ENCODE peak calls at places on chromosomes 5 and 9, in seven cellular contexts. M, I, O, E, W, L and C are unnamed samples.

GRCh38 chr5:82538339-82539034 is 260.3 kb upstream of the RPS23 start:
- DNase-seq in W (no peak), O (no peak), I (no peak), L (no peak), M (no peak), E (no peak), C (no peak)

GRCh38 chr9:76246680-76247079 is 147.5 kb downstream of the RFK start:
- DNase-seq in O (no peak), L (no peak), W (no peak), E (no peak), M (no peak), I (no peak), C (no peak)

GRCh38 chr5:111016801-111017200 is 54.7 kb upstream of the TSLP start:
- DNase-seq in L (no peak), W (no peak), O (no peak), M (no peak), E (no peak), I (no peak), C (no peak)

GRCh38 chr5:168790037-168790635 is 211.0 kb upstream of the PANK3 start:
- DNase-seq in E (no peak), O (no peak), I (no peak), W (no peak), M (no peak), L (no peak), C (no peak)

GRCh38 chr5:180553530-180553929 is 37.8 kb downstream of the SCGB3A1 start:
- DNase-seq in W (no peak), I (no peak), O (no peak), M (no peak), L (no peak), E (no peak), C (no peak)

GRCh38 chr9:125008599-125008998 is 67.7 kb upstream of the GOLGA1 start:
- DNase-seq in L (no peak), E (no peak), O (no peak), I (no peak), W (no peak), M (no peak), C (no peak)

GRCh38 chr5:134878403-134878802 is 4.2 kb downstream of the TXNDC15 start:
- DNase-seq in M (peak), I (no peak), L (no peak), E (no peak), O (no peak), W (no peak), C (no peak)

GRCh38 chr5:128446-128845 is 36.5 kb downstream of the PLEKHG4B start:
- DNase-seq in E (no peak), L (no peak), M (no peak), O (no peak), W (no peak), I (no peak), C (no peak)

GRCh38 chr5:56322592-56322991 is 89.5 kb upstream of the ANKRD55 start:
- DNase-seq in I (no peak), O (no peak), M (no peak), E (no peak), L (no peak), W (no peak), C (no peak)

GRCh38 chr5:91339053-91339710 is 43.9 kb downstream of the ARRDC3 start:
- DNase-seq in O (no peak), W (no peak), L (no peak), E (no peak), I (no peak), M (no peak), C (no peak)